ENCODE peak calls at places on chromosomes 4 and X, in seven cellular contexts. O is ELR; F is activated CD4-positive, CD25-positive, alpha-beta regulatory T cell; C is D341Med; B is stimulated activated CD4-positive, alpha-beta T cell treated with anti-CD3 and anti-CD28 coated beads, Interleukin-12 subunit alpha, Interleukin-12 subunit beta, amount 100 ng/mL, for 24 hours; T is RPMI7951; D is astrocyte of the spinal cord. L is an unnamed sample.

GRCh38 chr4:97105716-97106115 is 1037.6 kb downstream of the STPG2 start:
- DNase-seq in O (no peak), F (no peak), C (no peak), B (no peak), T (no peak), D (no peak), L (no peak)

GRCh38 chrX:121000589-121000988 is 15.0 kb upstream of the CT47A1 start:
- DNase-seq in O (no peak), F (no peak), C (peak), B (no peak), T (peak), D (peak), L (no peak)

GRCh38 chrX:78066110-78066509 is 37.9 kb upstream of the PGK1 start:
- DNase-seq in O (no peak), F (no peak), C (no peak), B (no peak), T (peak), D (peak), L (peak)

GRCh38 chrX:110944793-110945466 is 149.3 kb upstream of the CHRDL1 start:
- DNase-seq in O (no peak), F (no peak), C (no peak), B (no peak), T (no peak), D (peak), L (no peak)

GRCh38 chrX:100870527-100870926 is 3.6 kb downstream of the NOX1 start:
- DNase-seq in O (no peak), F (no peak), C (no peak), B (no peak), T (no peak), D (no peak), L (no peak)

GRCh38 chr4:148056879-148057278 is 325.0 kb downstream of the ARHGAP10 start:
- DNase-seq in O (peak), F (peak), C (no peak), B (peak), T (peak), D (peak), L (peak)

GRCh38 chrX:37315511-37316248 is 33.5 kb upstream of the PRRG1 start:
- DNase-seq in O (no peak), F (no peak), C (no peak), B (no peak), T (no peak), D (no peak), L (no peak)

GRCh38 chrX:24860140-24860539 is 155.6 kb downstream of the ARX start:
- DNase-seq in O (no peak), F (no peak), C (no peak), B (no peak), T (no peak), D (no peak), L (peak)

GRCh38 chr4:75655562-75655961 is 17.6 kb downstream of the G3BP2 start:
- DNase-seq in O (no peak), F (no peak), C (no peak), B (no peak), T (no peak), D (no peak), L (no peak)

GRCh38 chr4:142781114-142781513 is 65.0 kb downstream of the INPP4B start:
- DNase-seq in O (peak), F (no peak), C (no peak), B (no peak), T (peak), D (no peak), L (peak)

GRCh38 chrX:153935326-153935851 is 552 bp upstream of the NAA10 start:
- DNase-seq in O (no peak), F (no peak), C (no peak), B (no peak), T (peak), D (no peak), L (no peak)

GRCh38 chr4:36255575-36255974 is 11.3 kb upstream of the ARAP2 start:
- DNase-seq in O (no peak), F (no peak), C (no peak), B (no peak), T (no peak), D (no peak), L (no peak)

GRCh38 chrX:113522814-113523213 is 682.2 kb upstream of the AMOT start:
- DNase-seq in O (no peak), F (no peak), C (no peak), B (no peak), T (peak), D (no peak), L (no peak)

GRCh38 chrX:134542485-134542884 is 82.5 kb downstream of the HPRT1 start:
- DNase-seq in O (peak), F (no peak), C (peak), B (no peak), T (peak), D (peak), L (peak)

GRCh38 chr4:52250124-52250523 is 199.0 kb downstream of the SPATA18 start:
- DNase-seq in O (no peak), F (no peak), C (no peak), B (no peak), T (no peak), D (peak), L (no peak)

GRCh38 chr4:82569076-82569475 is 7.3 kb upstream of the TMEM150C start:
- DNase-seq in O (no peak), F (no peak), C (no peak), B (no peak), T (no peak), D (no peak), L (no peak)

GRCh38 chr4:82561745-82562552 is at the start of gene TMEM150C:
- DNase-seq in O (peak), F (no peak), C (peak), B (peak), T (peak), D (peak), L (no peak)

GRCh38 chrX:2320580-2321327 is 180.0 kb downstream of the DHRSX start:
- DNase-seq in O (peak), F (no peak), C (no peak), B (no peak), T (peak), D (no peak), L (peak)

GRCh38 chr4:126701756-126702155 is 931.0 kb upstream of the INTU start:
- DNase-seq in O (peak), F (no peak), C (no peak), B (no peak), T (peak), D (peak), L (peak)

GRCh38 chr4:184473515-184474260 is 662 bp downstream of the IRF2 start:
- DNase-seq in O (peak), F (peak), C (peak), B (peak), T (peak), D (no peak), L (peak)

GRCh38 chr4:161554372-161554990 is 609.3 kb downstream of the FSTL5 start:
- DNase-seq in O (peak), F (no peak), C (no peak), B (no peak), T (peak), D (peak), L (peak)

GRCh38 chrX:37332987-37333658 is 16.0 kb upstream of the PRRG1 start:
- DNase-seq in O (no peak), F (no peak), C (no peak), B (no peak), T (no peak), D (no peak), L (peak)

L was measured in IMR-90.